ENCODE peak calls at places on chromosomes 13 and 19, in nine cellular contexts. One of them, this sample, is unnamed. For H3K4me1, the result is how much of the 10 kb centered on the place peaks cover.

GRCh38 chr19:45150180-45150579 is 10.6 kb downstream of the NKPD1 start:
- DNase-seq in transverse colon: no peak
- DNase-seq in sigmoid colon: no peak
- DNase-seq in prostate gland: no peak
- DNase-seq in vagina: no peak
- DNase-seq in body of pancreas: no peak
- DNase-seq in H1: no peak
- DNase-seq in breast epithelium: no peak
- DNase-seq in heart left ventricle: no peak
- DNase-seq in this sample: no peak

GRCh38 chr13:45269204-45269603 is 68.4 kb upstream of the KCTD4 start:
- DNase-seq in sigmoid colon: no peak
- DNase-seq in breast epithelium: no peak
- DNase-seq in heart left ventricle: no peak
- DNase-seq in vagina: no peak
- DNase-seq in body of pancreas: no peak
- DNase-seq in prostate gland: no peak
- DNase-seq in H1: no peak
- DNase-seq in transverse colon: no peak
- DNase-seq in this sample: no peak

GRCh38 chr13:58165617-58166016 is 534.1 kb downstream of the PCDH17 start:
- DNase-seq in heart left ventricle: no peak
- DNase-seq in body of pancreas: no peak
- DNase-seq in vagina: no peak
- DNase-seq in sigmoid colon: no peak
- DNase-seq in breast epithelium: no peak
- DNase-seq in transverse colon: no peak
- DNase-seq in prostate gland: no peak
- DNase-seq in H1: no peak
- DNase-seq in this sample: no peak

GRCh38 chr19:51809787-51810186 is 14.8 kb downstream of the FPR3 start:
- DNase-seq in heart left ventricle: no peak
- DNase-seq in transverse colon: no peak
- DNase-seq in body of pancreas: no peak
- DNase-seq in prostate gland: no peak
- DNase-seq in H1: no peak
- DNase-seq in sigmoid colon: no peak
- DNase-seq in breast epithelium: no peak
- DNase-seq in vagina: no peak
- DNase-seq in this sample: peak

GRCh38 chr13:73984949-73985691 is 149.1 kb downstream of the KLF12 start:
- DNase-seq in vagina: no peak
- DNase-seq in heart left ventricle: no peak
- DNase-seq in breast epithelium: no peak
- DNase-seq in H1: no peak
- DNase-seq in transverse colon: no peak
- DNase-seq in prostate gland: no peak
- DNase-seq in body of pancreas: no peak
- DNase-seq in sigmoid colon: no peak
- DNase-seq in this sample: no peak

GRCh38 chr13:105925496-105925895 is 610.0 kb downstream of the EFNB2 start:
- DNase-seq in sigmoid colon: no peak
- DNase-seq in body of pancreas: no peak
- DNase-seq in heart left ventricle: no peak
- DNase-seq in transverse colon: no peak
- DNase-seq in vagina: no peak
- DNase-seq in breast epithelium: no peak
- DNase-seq in prostate gland: no peak
- DNase-seq in H1: no peak
- DNase-seq in this sample: no peak

GRCh38 chr13:110187501-110188161 is 119.3 kb downstream of the COL4A1 start:
- DNase-seq in heart left ventricle: peak
- DNase-seq in H1: no peak
- DNase-seq in body of pancreas: peak
- DNase-seq in prostate gland: no peak
- DNase-seq in sigmoid colon: peak
- DNase-seq in breast epithelium: no peak
- DNase-seq in transverse colon: no peak
- DNase-seq in vagina: no peak
- DNase-seq in this sample: no peak

GRCh38 chr19:50003810-50004419 is 21.3 kb downstream of the VRK3 start:
- DNase-seq in transverse colon: peak
- DNase-seq in vagina: no peak
- DNase-seq in heart left ventricle: no peak
- DNase-seq in body of pancreas: peak
- DNase-seq in H1: no peak
- DNase-seq in sigmoid colon: peak
- DNase-seq in breast epithelium: no peak
- DNase-seq in prostate gland: no peak
- DNase-seq in this sample: peak

GRCh38 chr13:113897161-113897560 is 33.3 kb upstream of the GAS6 start:
- DNase-seq in prostate gland: no peak
- DNase-seq in body of pancreas: no peak
- DNase-seq in breast epithelium: peak
- DNase-seq in vagina: no peak
- DNase-seq in heart left ventricle: no peak
- DNase-seq in H1: no peak
- DNase-seq in transverse colon: no peak
- DNase-seq in sigmoid colon: no peak
- DNase-seq in this sample: no peak

GRCh38 chr19:18644144-18645034 is 7.6 kb downstream of the KLHL26 start:
- DNase-seq in breast epithelium: no peak
- DNase-seq in sigmoid colon: no peak
- DNase-seq in prostate gland: no peak
- DNase-seq in transverse colon: no peak
- DNase-seq in heart left ventricle: no peak
- DNase-seq in body of pancreas: peak
- DNase-seq in H1: no peak
- DNase-seq in vagina: no peak
- DNase-seq in this sample: no peak

GRCh38 chr19:43726736-43727592 is 11.1 kb downstream of the IRGC start:
- DNase-seq in prostate gland: peak
- DNase-seq in heart left ventricle: peak
- DNase-seq in vagina: no peak
- DNase-seq in transverse colon: no peak
- DNase-seq in breast epithelium: peak
- DNase-seq in body of pancreas: no peak
- DNase-seq in sigmoid colon: no peak
- DNase-seq in H1: no peak
- DNase-seq in this sample: no peak

GRCh38 chr19:5083547-5083965 is 114.6 kb downstream of the KDM4B start:
- DNase-seq in vagina: no peak
- DNase-seq in body of pancreas: no peak
- DNase-seq in transverse colon: no peak
- DNase-seq in H1: no peak
- DNase-seq in prostate gland: no peak
- DNase-seq in sigmoid colon: peak
- DNase-seq in breast epithelium: no peak
- DNase-seq in heart left ventricle: peak
- DNase-seq in this sample: no peak

GRCh38 chr13:110138009-110138699 is 168.8 kb downstream of the COL4A1 start:
- DNase-seq in heart left ventricle: peak
- DNase-seq in H1: no peak
- DNase-seq in prostate gland: peak
- DNase-seq in sigmoid colon: peak
- DNase-seq in body of pancreas: peak
- DNase-seq in breast epithelium: no peak
- DNase-seq in vagina: no peak
- DNase-seq in transverse colon: peak
- DNase-seq in this sample: peak

GRCh38 chr13:43129021-43129420 is 105.6 kb downstream of the DNAJC15 start:
- DNase-seq in prostate gland: no peak
- DNase-seq in sigmoid colon: no peak
- DNase-seq in body of pancreas: no peak
- DNase-seq in transverse colon: no peak
- DNase-seq in heart left ventricle: no peak
- DNase-seq in H1: no peak
- DNase-seq in vagina: no peak
- DNase-seq in breast epithelium: no peak
- DNase-seq in this sample: no peak

GRCh38 chr13:95099541-95099940 is 201.7 kb downstream of the ABCC4 start:
- DNase-seq in transverse colon: no peak
- DNase-seq in H1: no peak
- DNase-seq in body of pancreas: no peak
- DNase-seq in breast epithelium: no peak
- DNase-seq in sigmoid colon: no peak
- DNase-seq in prostate gland: no peak
- DNase-seq in heart left ventricle: no peak
- DNase-seq in vagina: no peak
- DNase-seq in this sample: no peak

DNA sequence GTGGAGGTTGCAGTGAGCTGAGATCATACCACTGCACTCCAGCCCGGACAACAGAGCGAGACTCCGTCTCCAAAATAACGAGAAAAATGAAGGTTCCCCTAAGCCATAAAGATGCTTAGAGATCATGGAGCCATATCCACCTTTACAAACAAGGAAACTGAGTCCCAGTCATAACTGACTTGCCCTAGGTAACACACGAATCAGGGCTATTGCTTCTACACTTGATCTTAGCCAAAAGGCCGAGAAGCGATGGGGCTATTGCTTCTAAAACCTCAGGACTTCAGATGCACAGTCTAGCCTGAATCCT is 3.2 kb downstream of the DBP start:
- DNase-seq in body of pancreas: no peak
- DNase-seq in prostate gland: no peak
- DNase-seq in vagina: no peak
- DNase-seq in breast epithelium: no peak
- DNase-seq in sigmoid colon: no peak
- DNase-seq in heart left ventricle: no peak
- DNase-seq in H1: no peak
- DNase-seq in transverse colon: no peak
- DNase-seq in this sample: no peak
- H3K4me1 ChIP-seq in body of pancreas: under half
- H3K4me1 ChIP-seq in prostate gland: under half
- H3K4me1 ChIP-seq in vagina: half or more
- H3K4me1 ChIP-seq in breast epithelium: under half
- H3K4me1 ChIP-seq in sigmoid colon: half or more
- H3K4me1 ChIP-seq in heart left ventricle: half or more
- H3K4me1 ChIP-seq in H1: under half
- H3K4me1 ChIP-seq in transverse colon: half or more
- H3K4me1 ChIP-seq in this sample: half or more

DNA sequence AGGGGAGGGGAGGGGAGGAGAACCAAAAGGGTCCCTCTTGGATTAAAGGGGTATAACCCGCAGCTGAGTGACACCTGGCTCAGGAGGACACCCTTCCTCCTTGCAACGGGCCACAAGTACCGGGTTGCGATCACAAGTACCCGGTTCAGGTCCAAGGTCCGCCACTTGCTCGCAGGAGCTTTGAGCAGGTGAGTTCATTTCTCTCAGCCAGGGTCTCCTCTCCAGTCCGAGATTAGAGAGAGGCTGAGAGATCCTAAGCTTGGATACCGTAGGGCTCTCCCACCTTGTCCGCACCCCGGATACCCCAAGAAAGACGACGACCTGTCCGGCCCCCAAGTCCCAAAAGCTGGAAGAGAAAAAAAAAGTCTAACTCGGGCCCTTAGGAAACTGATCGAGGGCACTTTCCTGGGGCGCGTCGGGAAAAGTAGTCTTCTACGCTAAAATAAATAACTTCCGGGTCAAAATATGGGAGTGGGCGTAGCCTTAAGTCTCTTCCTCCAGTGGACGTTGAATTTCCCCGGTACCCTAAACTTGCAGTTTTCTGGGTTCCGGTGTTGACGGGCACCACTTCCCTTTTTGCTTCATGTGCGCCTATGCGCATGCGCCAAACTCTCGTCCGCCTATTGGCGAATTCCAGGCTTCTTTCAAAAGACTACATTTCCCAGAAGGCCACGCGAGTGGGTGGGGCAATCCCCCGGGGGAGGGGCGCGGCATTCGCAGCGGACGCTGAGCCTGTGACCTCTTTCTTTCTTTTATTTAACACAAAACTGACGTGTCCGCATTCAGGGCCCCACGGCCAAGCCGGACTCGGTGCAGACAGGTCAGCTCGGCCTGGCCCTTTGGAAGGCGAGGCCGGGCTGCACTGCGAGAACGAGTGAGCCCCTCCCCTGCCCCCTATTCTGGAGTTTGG is 4.4 kb downstream of the C19orf67 start:
- DNase-seq in transverse colon: peak
- DNase-seq in H1: peak
- DNase-seq in sigmoid colon: peak
- DNase-seq in breast epithelium: peak
- DNase-seq in body of pancreas: peak
- DNase-seq in vagina: peak
- DNase-seq in heart left ventricle: peak
- DNase-seq in prostate gland: peak
- DNase-seq in this sample: peak
- TF ChIP-seq POLR2A in transverse colon: peak
- TF ChIP-seq POLR2A in H1: no peak
- TF ChIP-seq POLR2A in sigmoid colon: no peak
- TF ChIP-seq POLR2A in breast epithelium: peak
- TF ChIP-seq POLR2A in body of pancreas: peak
- TF ChIP-seq POLR2A in vagina: peak
- TF ChIP-seq POLR2A in heart left ventricle: no peak
- TF ChIP-seq POLR2A in prostate gland: peak
- TF ChIP-seq POLR2A in this sample: peak

DNA sequence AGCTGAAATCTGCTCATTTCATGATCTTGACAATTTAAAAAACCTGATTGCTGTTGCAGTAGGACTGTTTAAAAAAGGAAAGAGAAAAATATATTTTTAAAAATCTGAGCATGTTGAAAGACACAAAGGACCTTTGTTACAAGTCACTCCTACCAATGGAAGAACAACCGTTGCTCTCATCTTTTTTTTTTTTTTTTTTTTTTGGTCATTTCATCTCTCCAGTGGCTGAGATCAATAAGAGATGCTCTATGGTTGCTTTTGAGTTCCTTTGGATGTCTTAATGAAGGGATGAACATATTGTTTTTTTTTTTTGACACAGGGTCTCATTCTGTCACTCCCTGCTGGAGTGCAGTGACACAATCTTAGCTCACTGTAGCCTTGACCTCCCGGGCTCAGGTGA is 29.2 kb downstream of the LRCH1 start:
- DNase-seq in transverse colon: no peak
- DNase-seq in prostate gland: no peak
- DNase-seq in vagina: no peak
- DNase-seq in body of pancreas: no peak
- DNase-seq in breast epithelium: no peak
- DNase-seq in sigmoid colon: no peak
- DNase-seq in H1: no peak
- DNase-seq in heart left ventricle: no peak
- DNase-seq in this sample: no peak
- H3K4me1 ChIP-seq in transverse colon: half or more
- H3K4me1 ChIP-seq in prostate gland: under half
- H3K4me1 ChIP-seq in vagina: half or more
- H3K4me1 ChIP-seq in body of pancreas: under half
- H3K4me1 ChIP-seq in breast epithelium: under half
- H3K4me1 ChIP-seq in sigmoid colon: half or more
- H3K4me1 ChIP-seq in H1: under half
- H3K4me1 ChIP-seq in heart left ventricle: half or more
- H3K4me1 ChIP-seq in this sample: under half

DNA sequence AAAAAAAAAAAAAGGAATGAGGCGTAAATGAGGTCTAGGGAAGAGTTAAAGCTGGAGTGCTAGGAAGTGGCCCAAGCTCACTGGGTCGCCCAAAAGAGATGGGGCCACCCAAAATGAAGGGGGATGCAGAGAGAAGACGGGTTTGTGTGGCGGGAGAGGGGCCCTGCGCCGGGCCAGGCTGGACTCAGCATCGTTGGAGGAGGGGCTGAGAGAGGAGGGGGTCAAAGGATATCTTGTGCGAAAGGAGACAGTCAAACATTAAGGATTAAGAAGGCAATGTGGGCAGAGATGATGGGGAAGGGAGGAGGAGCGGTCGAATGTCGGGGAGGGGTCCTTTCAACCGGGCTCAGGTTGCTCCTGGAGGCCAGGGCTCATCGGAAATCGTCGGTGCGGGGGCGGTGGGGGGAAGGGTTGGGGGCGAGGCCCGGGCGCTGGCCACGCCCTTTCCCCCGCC is 825 bp upstream of the CARM1 start:
- DNase-seq in body of pancreas: no peak
- DNase-seq in transverse colon: no peak
- DNase-seq in H1: no peak
- DNase-seq in vagina: no peak
- DNase-seq in heart left ventricle: no peak
- DNase-seq in prostate gland: no peak
- DNase-seq in breast epithelium: no peak
- DNase-seq in sigmoid colon: no peak
- DNase-seq in this sample: no peak
- TF ChIP-seq POLR2A in body of pancreas: no peak
- TF ChIP-seq POLR2A in transverse colon: peak
- TF ChIP-seq POLR2A in H1: no peak
- TF ChIP-seq POLR2A in vagina: no peak
- TF ChIP-seq POLR2A in heart left ventricle: no peak
- TF ChIP-seq POLR2A in prostate gland: no peak
- TF ChIP-seq POLR2A in breast epithelium: no peak
- TF ChIP-seq POLR2A in sigmoid colon: no peak
- TF ChIP-seq POLR2A in this sample: no peak